ENCODE peak calls at places on chromosomes 1 and 21, in ten cellular contexts. V, D, E, S, M, F, Q, K, Z and G are unnamed samples.

GRCh38 chr21:31257265-31257664 is 86.8 kb downstream of the TIAM1 start:
- DNase-seq in F (no peak), K (no peak), V (no peak), M (no peak), Z (no peak), S (no peak), D (no peak), Q (no peak), E (no peak), G (no peak)

GRCh38 chr1:206579747-206580437 is 32.4 kb downstream of the EIF2D start:
- DNase-seq in E (peak), S (no peak), F (peak), Q (peak), V (peak), K (peak), M (no peak), D (peak), Z (no peak), G (no peak)

GRCh38 chr21:40760811-40761210 is 86.1 kb downstream of the DSCAM start:
- DNase-seq in Z (no peak), Q (no peak), S (no peak), K (no peak), D (no peak), E (no peak), F (no peak), M (no peak), V (no peak), G (no peak)

GRCh38 chr1:76891931-76892330 is 24.7 kb downstream of the ST6GALNAC5 start:
- DNase-seq in F (no peak), D (no peak), Q (no peak), Z (no peak), V (peak), M (no peak), E (no peak), K (no peak), S (no peak), G (no peak)

GRCh38 chr21:18549214-18549905 is 145.8 kb upstream of the TMPRSS15 start:
- DNase-seq in V (no peak), F (no peak), Z (no peak), E (no peak), K (no peak), M (no peak), D (no peak), S (no peak), Q (no peak), G (no peak)

GRCh38 chr1:221683681-221684080 is 58.2 kb downstream of the DUSP10 start:
- DNase-seq in Q (no peak), E (no peak), F (no peak), D (no peak), V (no peak), K (no peak), M (no peak), S (no peak), Z (no peak), G (no peak)

GRCh38 chr1:170730443-170730842 is 66.5 kb downstream of the PRRX1 start:
- DNase-seq in F (no peak), Z (no peak), K (no peak), E (no peak), S (no peak), M (no peak), D (no peak), V (no peak), Q (no peak), G (no peak)

GRCh38 chr1:31576201-31576669 is at the start of gene TINAGL1:
- DNase-seq in E (no peak), Q (no peak), V (no peak), Z (no peak), D (no peak), S (no peak), M (peak), K (no peak), F (peak), G (no peak)

GRCh38 chr21:27480841-27481261 is 514.0 kb upstream of the ADAMTS5 start:
- DNase-seq in Z (no peak), S (no peak), K (no peak), Q (no peak), D (no peak), F (no peak), E (no peak), M (no peak), V (peak), G (no peak)

GRCh38 chr1:203324103-203325003 is 19.0 kb downstream of the BTG2 start:
- DNase-seq in M (no peak), V (no peak), K (no peak), E (no peak), F (no peak), Z (no peak), S (no peak), D (no peak), Q (no peak), G (peak)

GRCh38 chr1:184242507-184242943 is 144.3 kb upstream of the C1orf21 start:
- DNase-seq in Q (no peak), F (no peak), S (no peak), K (no peak), Z (no peak), M (peak), V (peak), E (no peak), D (no peak), G (peak)

GRCh38 chr1:246567258-246568235 is 1.3 kb downstream of the CNST start:
- DNase-seq in D (no peak), K (no peak), S (no peak), V (peak), Q (no peak), F (no peak), Z (no peak), M (peak), E (no peak), G (peak)

GRCh38 chr1:44212355-44213221 is 683 bp upstream of the DMAP1 start:
- DNase-seq in Z (no peak), K (no peak), F (no peak), S (no peak), M (no peak), E (no peak), D (no peak), Q (no peak), V (no peak), G (no peak)

GRCh38 chr1:169486281-169486904 is 649 bp upstream of the SLC19A2 start:
- DNase-seq in F (no peak), Z (no peak), E (no peak), S (no peak), Q (no peak), V (peak), K (no peak), M (no peak), D (no peak), G (peak)

GRCh38 chr1:175206687-175207086 is 14.1 kb upstream of the KIAA0040 start:
- DNase-seq in Q (no peak), M (no peak), K (no peak), Z (no peak), V (no peak), S (peak), D (no peak), F (no peak), E (no peak), G (no peak)

GRCh38 chr1:203371288-203371687 is 20.4 kb upstream of the FMOD start:
- DNase-seq in E (no peak), Q (no peak), Z (no peak), D (no peak), K (no peak), S (no peak), V (no peak), M (no peak), F (no peak), G (no peak)

GRCh38 chr1:171251042-171251740 is 2.9 kb downstream of the FMO1 start:
- DNase-seq in E (no peak), V (peak), M (peak), S (no peak), Q (no peak), Z (peak), D (no peak), K (no peak), F (no peak), G (no peak)

GRCh38 chr1:226654046-226654445 is 85.0 kb downstream of the ITPKB start:
- DNase-seq in K (no peak), S (no peak), M (peak), F (no peak), E (no peak), Q (no peak), Z (no peak), V (peak), D (no peak), G (no peak)

GRCh38 chr1:153651771-153652170 is 6.7 kb upstream of the SNAPIN start:
- DNase-seq in V (no peak), F (peak), Z (no peak), S (peak), E (no peak), K (no peak), D (no peak), Q (no peak), M (no peak), G (no peak)

GRCh38 chr1:173062156-173062938 is 11.6 kb upstream of the TNFSF18 start:
- DNase-seq in E (no peak), D (no peak), M (no peak), K (no peak), Q (no peak), F (no peak), S (no peak), V (peak), Z (no peak), G (no peak)

GRCh38 chr1:202836616-202837403 is 26.1 kb downstream of the PCAT6 start:
- DNase-seq in E (no peak), F (no peak), Q (no peak), K (no peak), V (no peak), S (no peak), M (no peak), D (no peak), Z (no peak), G (no peak)

GRCh38 chr1:17908945-17909344 is 153.8 kb downstream of the ACTL8 start:
- DNase-seq in K (no peak), Z (no peak), M (no peak), F (peak), Q (no peak), D (no peak), S (no peak), V (no peak), E (no peak), G (no peak)

GRCh38 chr1:206507395-206508129 is at the start of gene RASSF5:
- DNase-seq in F (peak), Q (peak), M (peak), S (no peak), V (peak), E (peak), Z (no peak), D (peak), K (peak), G (peak)